ENCODE peak calls at places on chromosomes 7 and 10, in five cellular contexts. Q is NCI-H1694 treated with DMSO at 0.1 percent for 48 hours, P is upper lobe of left lung, X is ovary, E is Right ventricle myocardium inferior. D is an unnamed sample.

GRCh38 chr7:69811682-69812344 is 213.5 kb downstream of the AUTS2 start:
- DNase-seq in Q (no peak), P (no peak), X (no peak), E (no peak), D (no peak)

GRCh38 chr7:104272767-104273384 is 55.5 kb upstream of the LHFPL3 start:
- DNase-seq in Q (peak), P (no peak), X (no peak), E (no peak), D (no peak)

GRCh38 chr10:70352401-70353097 is 29.9 kb downstream of the LRRC20 start:
- DNase-seq in Q (no peak), P (no peak), X (no peak), E (no peak), D (no peak)

GRCh38 chr10:128519581-128519980 is 393.4 kb upstream of the MKI67 start:
- DNase-seq in Q (no peak), P (no peak), X (no peak), E (no peak), D (no peak)

GRCh38 chr7:33700001-33700899 is 205.1 kb upstream of the BMPER start:
- DNase-seq in Q (no peak), P (no peak), X (no peak), E (no peak), D (no peak)

GRCh38 chr7:43377196-43377935 is 205.5 kb upstream of the STK17A start:
- DNase-seq in Q (no peak), P (no peak), X (no peak), E (no peak), D (no peak)

GRCh38 chr10:21972584-21972983 is 30.9 kb downstream of the DNAJC1 start:
- DNase-seq in Q (no peak), P (no peak), X (no peak), E (no peak), D (no peak)

GRCh38 chr7:21941570-21942224 is 4.0 kb downstream of the CDCA7L start:
- DNase-seq in Q (no peak), P (peak), X (no peak), E (no peak), D (no peak)

GRCh38 chr10:88332526-88333265 is 250.4 kb downstream of the RNLS start:
- DNase-seq in Q (no peak), P (no peak), X (no peak), E (no peak), D (no peak)

GRCh38 chr10:15344876-15345285 is 26.2 kb downstream of the FAM171A1 start:
- DNase-seq in Q (no peak), P (no peak), X (no peak), E (no peak), D (no peak)

GRCh38 chr7:369476-369980 is 79.6 kb downstream of the FOXL3 start:
- DNase-seq in Q (no peak), P (no peak), X (no peak), E (peak), D (peak)

GRCh38 chr10:25294032-25294926 is 119.5 kb downstream of the GPR158 start:
- DNase-seq in Q (no peak), P (no peak), X (no peak), E (no peak), D (no peak)

GRCh38 chr10:117950408-117950807 is 96.3 kb downstream of the RAB11FIP2 start:
- DNase-seq in Q (no peak), P (no peak), X (no peak), E (no peak), D (no peak)

GRCh38 chr7:12637819-12638592 is 49.4 kb upstream of the ARL4A start:
- DNase-seq in Q (peak), P (no peak), X (no peak), E (no peak), D (no peak)

GRCh38 chr7:128918266-128918665 is 7.8 kb upstream of the KCP start:
- DNase-seq in Q (no peak), P (peak), X (no peak), E (peak), D (no peak)

GRCh38 chr10:73956476-73957338 is 41.2 kb upstream of the VCL start:
- DNase-seq in Q (no peak), P (peak), X (no peak), E (no peak), D (peak)

GRCh38 chr10:35340975-35341374 is 4.7 kb downstream of the CCNY start:
- DNase-seq in Q (no peak), P (peak), X (no peak), E (no peak), D (peak)

GRCh38 chr7:11170160-11170559 is 196.5 kb downstream of the PHF14 start:
- DNase-seq in Q (peak), P (no peak), X (no peak), E (no peak), D (no peak)

GRCh38 chr7:95421847-95422444 is 12.9 kb downstream of the PON2 start:
- DNase-seq in Q (no peak), P (no peak), X (no peak), E (no peak), D (no peak)

GRCh38 chr7:74002474-74003017 is 25.4 kb upstream of the ELN start:
- DNase-seq in Q (no peak), P (peak), X (no peak), E (peak), D (peak)

GRCh38 chr7:1917221-1918062 is 247.4 kb downstream of the ELFN1 start:
- DNase-seq in Q (no peak), P (no peak), X (no peak), E (peak), D (peak)

GRCh38 chr10:97920865-97921264 is 71.2 kb downstream of the GOLGA7B start:
- DNase-seq in Q (no peak), P (no peak), X (no peak), E (peak), D (no peak)

GRCh38 chr10:76647276-76647675 is 990.3 kb downstream of the KCNMA1 start:
- DNase-seq in Q (no peak), P (no peak), X (no peak), E (no peak), D (no peak)

GRCh38 chr10:64682043-64682442 is 1160.8 kb downstream of the REEP3 start:
- DNase-seq in Q (no peak), P (no peak), X (no peak), E (no peak), D (no peak)

GRCh38 chr7:5646846-5647245 is 134.6 kb downstream of the RNF216 start:
- DNase-seq in Q (peak), P (no peak), X (no peak), E (no peak), D (no peak)

GRCh38 chr7:131123991-131124629 is 203.6 kb upstream of the MKLN1 start:
- DNase-seq in Q (no peak), P (no peak), X (no peak), E (no peak), D (no peak)

GRCh38 chr7:27834179-27834921 is 94.4 kb downstream of the TAX1BP1 start:
- DNase-seq in Q (no peak), P (no peak), X (no peak), E (no peak), D (no peak)

GRCh38 chr7:23811540-23811939 is 101.5 kb downstream of the STK31 start:
- DNase-seq in Q (no peak), P (no peak), X (no peak), E (no peak), D (no peak)

D was measured in right cardiac atrium.